ENCODE peak calls at places on chromosome 14, in seven cellular contexts. X is mucosa of gallbladder; C is IMR-90; Z is activated naive CD8-positive, alpha-beta T cell treated with anti-CD3 and anti-CD28 coated beads for 36 hours; G is fibroblast of the conjunctiva; U is renal cortical epithelial cell; V is NCI-H1694 treated with DMSO at 0.1 percent for 48 hours. P is an unnamed sample.

GRCh38 chr14:104545151-104545931 is 34.2 kb upstream of the C14orf180 start:
- DNase-seq in X (no peak), C (no peak), Z (no peak), G (no peak), U (no peak), V (peak), P (peak)

GRCh38 chr14:88553886-88554457 is 835 bp downstream of the PTPN21 start:
- DNase-seq in X (no peak), C (peak), Z (no peak), G (no peak), U (no peak), V (peak), P (no peak)

GRCh38 chr14:53399057-53399456 is 245.9 kb upstream of the DDHD1 start:
- DNase-seq in X (no peak), C (peak), Z (no peak), G (peak), U (peak), V (no peak), P (no peak)

GRCh38 chr14:57889245-57889644 is 23.4 kb upstream of the SLC35F4 start:
- DNase-seq in X (peak), C (no peak), Z (no peak), G (peak), U (peak), V (no peak), P (no peak)

GRCh38 chr14:23430733-23431105 is 4.7 kb downstream of the MYH7 start:
- DNase-seq in X (no peak), C (no peak), Z (no peak), G (no peak), U (peak), V (peak), P (no peak)

GRCh38 chr14:105328678-105329390 is 14.3 kb downstream of the PACS2 start:
- DNase-seq in X (no peak), C (no peak), Z (no peak), G (no peak), U (no peak), V (no peak), P (no peak)

GRCh38 chr14:37594916-37595808 is at the start of the genes FOXA1 and TTC6:
- DNase-seq in X (peak), C (peak), Z (no peak), G (no peak), U (no peak), V (peak), P (no peak)

GRCh38 chr14:35250319-35250718 is 41.9 kb upstream of the PSMA6 start:
- DNase-seq in X (no peak), C (no peak), Z (no peak), G (no peak), U (no peak), V (no peak), P (no peak)

GRCh38 chr14:63508033-63508432 is 35.1 kb downstream of the PPP2R5E start:
- DNase-seq in X (no peak), C (no peak), Z (peak), G (no peak), U (no peak), V (no peak), P (no peak)

GRCh38 chr14:101895256-101895655 is 69.1 kb upstream of the DYNC1H1 start:
- DNase-seq in X (no peak), C (no peak), Z (no peak), G (no peak), U (no peak), V (no peak), P (no peak)

GRCh38 chr14:94174622-94175402 is 690 bp downstream of the PPP4R4 start:
- DNase-seq in X (no peak), C (no peak), Z (no peak), G (no peak), U (no peak), V (peak), P (no peak)

GRCh38 chr14:31993521-31993941 is 83.6 kb upstream of the ARHGAP5 start:
- DNase-seq in X (no peak), C (no peak), Z (no peak), G (no peak), U (peak), V (no peak), P (no peak)

GRCh38 chr14:77098470-77099353 is 654 bp downstream of the CIPC start:
- DNase-seq in X (peak), C (no peak), Z (no peak), G (no peak), U (peak), V (peak), P (no peak)

GRCh38 chr14:55102141-55102547 is 26.9 kb upstream of the LGALS3 start:
- DNase-seq in X (peak), C (peak), Z (peak), G (peak), U (peak), V (peak), P (peak)

GRCh38 chr14:101721951-101722661 is 39.4 kb upstream of the PPP2R5C start:
- DNase-seq in X (peak), C (no peak), Z (peak), G (no peak), U (peak), V (no peak), P (no peak)

GRCh38 chr14:89420502-89420901 is 3.5 kb upstream of the FOXN3 start:
- DNase-seq in X (no peak), C (no peak), Z (no peak), G (no peak), U (no peak), V (no peak), P (no peak)

GRCh38 chr14:25050494-25051170 is 685 bp upstream of the STXBP6 start:
- DNase-seq in X (no peak), C (peak), Z (no peak), G (peak), U (peak), V (no peak), P (no peak)

GRCh38 chr14:73162271-73162670 is 26.0 kb downstream of the PSEN1 start:
- DNase-seq in X (no peak), C (no peak), Z (no peak), G (no peak), U (no peak), V (no peak), P (no peak)

GRCh38 chr14:67510121-67510520 is 21.6 kb upstream of the TMEM229B start:
- DNase-seq in X (no peak), C (peak), Z (no peak), G (no peak), U (peak), V (no peak), P (no peak)

GRCh38 chr14:89108608-89109007 is 284.2 kb downstream of the TTC8 start:
- DNase-seq in X (no peak), C (no peak), Z (no peak), G (no peak), U (no peak), V (no peak), P (no peak)

P was measured in DMS 273 treated with DMSO at 0.1 percent for 48 hours.